ENCODE peak calls at places on chromosome 20, in four cellular contexts. Q, N, H and U are unnamed samples. For H3K4me1, the result is how much of the 10 kb centered on the place peaks cover.

GRCh38 chr20:57664476-57664875 is 44.2 kb upstream of the ZBP1 start:
- DNase-seq in Q (peak), N (no peak), H (no peak), U (no peak)

GRCh38 chr20:37229300-37229699 is 32.3 kb downstream of the GHRH start:
- DNase-seq in Q (no peak), N (no peak), H (no peak), U (peak)

GRCh38 chr20:61352381-61353260 is 100.6 kb downstream of the CDH4 start:
- DNase-seq in Q (peak), N (no peak), H (no peak), U (no peak)

GRCh38 chr20:20664795-20665194 is 47.6 kb downstream of the RALGAPA2 start:
- DNase-seq in Q (no peak), N (peak), H (peak), U (no peak)

GRCh38 chr20:63457737-63458136 is 14.7 kb downstream of the KCNQ2 start:
- DNase-seq in Q (peak), N (no peak), H (peak), U (no peak)

GRCh38 chr20:40945754-40946451 is 82.7 kb upstream of the TOP1 start:
- DNase-seq in Q (peak), N (peak), H (peak), U (peak)

GRCh38 chr20:24780648-24781047 is 168.4 kb upstream of the CST7 start:
- DNase-seq in Q (peak), N (no peak), H (no peak), U (no peak)

GRCh38 chr20:12875510-12875909 is 133.3 kb upstream of the SPTLC3 start:
- DNase-seq in Q (no peak), N (no peak), H (no peak), U (peak)

GRCh38 chr20:24779166-24779565 is 169.9 kb upstream of the CST7 start:
- DNase-seq in Q (peak), N (peak), H (no peak), U (no peak)

GRCh38 chr20:13839421-13840092 is 54.7 kb downstream of the NDUFAF5 start:
- DNase-seq in Q (no peak), N (no peak), H (no peak), U (no peak)

GRCh38 chr20:41166201-41167117 is 29.1 kb downstream of the PLCG1 start:
- DNase-seq in Q (peak), N (no peak), H (no peak), U (peak)

GRCh38 chr20:56094228-56094627 is 88.9 kb upstream of the CBLN4 start:
- DNase-seq in Q (no peak), N (no peak), H (no peak), U (no peak)

GRCh38 chr20:61848851-61849250 is 216.8 kb downstream of the TAF4 start:
- DNase-seq in Q (no peak), N (no peak), H (no peak), U (no peak)

GRCh38 chr20:35192071-35192872 is 20.4 kb downstream of the PROCR start:
- DNase-seq in Q (no peak), N (peak), H (no peak), U (peak)

GRCh38 chr20:41837669-41838224 is 219.6 kb upstream of the CHD6 start:
- DNase-seq in Q (no peak), N (no peak), H (no peak), U (no peak)

GRCh38 chr20:64189530-64189966 is 25.3 kb downstream of the MYT1 start:
- DNase-seq in Q (no peak), N (no peak), H (no peak), U (peak)

GRCh38 chr20:19277381-19277780 is 64.9 kb downstream of the SLC24A3 start:
- DNase-seq in Q (no peak), N (no peak), H (no peak), U (no peak)

GRCh38 chr20:1278993-1279392 is 12.9 kb downstream of the SNPH start:
- DNase-seq in Q (no peak), N (no peak), H (no peak), U (no peak)

GRCh38 chr20:17807670-17808069 is 107.9 kb downstream of the BANF2 start:
- DNase-seq in Q (no peak), N (no peak), H (no peak), U (no peak)

GRCh38 chr20:7748624-7749023 is 191.6 kb downstream of the HAO1 start:
- DNase-seq in Q (no peak), N (no peak), H (no peak), U (no peak)

GRCh38 chr20:10919549-10920140 is 245.8 kb upstream of the JAG1 start:
- DNase-seq in Q (no peak), N (no peak), H (no peak), U (no peak)

GRCh38 chr20:39861381-39861780 is 827.7 kb downstream of the MAFB start:
- DNase-seq in Q (no peak), N (peak), H (peak), U (no peak)

GRCh38 chr20:62839816-62840215 is 21.8 kb downstream of the TCFL5 start:
- DNase-seq in Q (no peak), N (no peak), H (no peak), U (no peak)

GRCh38 chr20:32532246-32532645 is 52.9 kb downstream of the NOL4L start:
- DNase-seq in Q (no peak), N (no peak), H (no peak), U (no peak)

GRCh38 chr20:36431604-36432003 is 109.7 kb upstream of the MYL9 start:
- DNase-seq in Q (no peak), N (no peak), H (no peak), U (no peak)

GRCh38 chr20:33668087-33668790 is 1.5 kb downstream of the ACTL10 start:
- DNase-seq in Q (peak), N (no peak), H (peak), U (peak)

GRCh38 chr20:62337558-62338293 is 29.4 kb downstream of the LAMA5 start:
- DNase-seq in Q (peak), N (no peak), H (no peak), U (no peak)

GRCh38 chr20:9052136-9052535 is 16.8 kb upstream of the PLCB4 start:
- DNase-seq in Q (no peak), N (no peak), H (no peak), U (no peak)

GRCh38 chr20:7859371-7859802 is 80.9 kb downstream of the HAO1 start:
- DNase-seq in Q (no peak), N (peak), H (peak), U (peak)

GRCh38 chr20:58233881-58234528 is 5.6 kb upstream of the ANKRD60 start:
- DNase-seq in Q (no peak), N (no peak), H (no peak), U (no peak)

GRCh38 chr20:19406371-19406770 is 193.9 kb downstream of the SLC24A3 start:
- DNase-seq in Q (no peak), N (no peak), H (no peak), U (no peak)

GRCh38 chr20:62025832-62026563 is 39.7 kb downstream of the TAF4 start:
- DNase-seq in Q (no peak), N (no peak), H (no peak), U (no peak)

GRCh38 chr20:55478739-55479450 is 526.4 kb downstream of the CBLN4 start:
- DNase-seq in Q (no peak), N (no peak), H (no peak), U (no peak)

GRCh38 chr20:50395258-50395729 is 114.9 kb upstream of the PTPN1 start:
- DNase-seq in Q (peak), N (no peak), H (peak), U (no peak)

GRCh38 chr20:50392138-50392866 is 117.9 kb upstream of the PTPN1 start:
- DNase-seq in Q (no peak), N (no peak), H (no peak), U (no peak)

GRCh38 chr20:50393242-50393641 is 116.9 kb upstream of the PTPN1 start:
- DNase-seq in Q (no peak), N (no peak), H (no peak), U (no peak)

GRCh38 chr20:50394569-50394968 is 115.6 kb upstream of the PTPN1 start:
- DNase-seq in Q (peak), N (no peak), H (no peak), U (no peak)

DNA sequence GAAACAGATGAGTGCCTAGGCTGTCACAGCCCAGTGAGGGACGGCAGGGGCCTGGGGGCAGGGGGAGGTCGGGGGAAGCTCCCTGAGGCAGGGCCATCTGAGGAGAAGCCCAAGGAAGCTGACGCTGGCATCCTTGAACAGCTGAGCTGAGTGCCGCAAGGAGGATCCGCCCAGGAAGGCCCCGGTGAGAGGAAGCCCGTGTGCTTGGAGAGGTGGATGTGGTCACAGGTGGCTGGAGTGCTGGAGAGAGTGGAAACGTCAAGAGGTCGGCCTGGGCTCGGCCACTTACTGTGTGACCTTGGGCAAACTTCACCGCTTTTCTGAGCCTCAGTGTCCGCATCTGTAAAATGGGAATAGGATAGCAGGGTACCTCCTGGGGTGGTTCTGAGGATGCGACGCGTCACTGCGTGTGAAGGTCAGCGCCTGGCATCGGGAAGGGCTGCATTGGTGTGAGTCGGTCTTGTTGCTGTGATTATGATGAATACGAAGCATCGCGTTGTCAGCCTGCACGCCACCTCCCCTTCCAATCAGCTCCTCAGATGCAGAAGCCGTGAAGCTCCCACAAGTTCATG is 116.1 kb upstream of the PTPN1 start:
- DNase-seq in Q (no peak), N (no peak), H (no peak), U (no peak)
- H3K4me1 ChIP-seq in Q (under half), N (under half), H (half or more), U (under half)

GRCh38 chr20:22791432-22791831 is 207.1 kb upstream of the FOXA2 start:
- DNase-seq in Q (no peak), N (no peak), H (no peak), U (no peak)
- H3K4me1 ChIP-seq in Q (under half), N (under half), H (under half), U (half or more)

GRCh38 chr20:4774209-4774608 is 52.5 kb downstream of the PRND start:
- DNase-seq in Q (no peak), N (no peak), H (no peak), U (no peak)

GRCh38 chr20:4775322-4776078 is 53.8 kb downstream of the PRND start:
- DNase-seq in Q (no peak), N (no peak), H (no peak), U (no peak)

GRCh38 chr20:4772132-4772531 is 50.4 kb downstream of the PRND start:
- DNase-seq in Q (no peak), N (no peak), H (no peak), U (no peak)

GRCh38 chr20:4773736-4774135 is 52.0 kb downstream of the PRND start:
- DNase-seq in Q (no peak), N (no peak), H (no peak), U (no peak)

DNA sequence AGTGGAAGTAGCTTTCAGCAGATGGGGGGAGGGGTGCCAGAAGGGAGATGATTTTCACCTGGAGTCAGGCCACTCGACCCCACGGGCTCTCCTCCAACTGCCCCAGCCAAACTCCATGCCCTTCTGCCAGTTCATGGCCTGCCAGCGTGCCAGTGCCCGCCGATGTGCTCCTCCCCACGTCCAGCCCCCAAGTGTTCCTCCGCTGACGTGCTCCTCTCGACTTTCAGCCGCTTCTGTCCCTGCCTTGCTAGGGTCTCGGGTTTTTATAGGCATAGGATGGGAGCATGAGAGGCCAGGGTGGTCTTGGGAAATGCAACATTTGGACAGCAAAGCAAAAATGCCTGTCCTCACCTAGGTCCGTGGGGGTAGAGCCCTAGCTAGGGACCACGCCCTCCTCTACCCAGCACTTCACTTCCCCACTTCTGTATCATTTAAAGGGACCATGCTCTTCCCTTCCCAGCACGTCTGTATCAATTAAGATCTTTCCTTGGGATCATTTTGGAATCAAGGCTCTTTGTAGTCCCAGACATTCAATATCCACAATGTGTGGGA is 54.4 kb downstream of the PRND start:
- DNase-seq in Q (no peak), N (no peak), H (no peak), U (no peak)
- H3K4me1 ChIP-seq in Q (under half), N (under half), H (under half), U (under half)

GRCh38 chr20:48889155-48889790 is 32.2 kb upstream of the ARFGEF2 start:
- DNase-seq in Q (no peak), N (no peak), H (no peak), U (no peak)
- H3K4me1 ChIP-seq in Q (under half), N (under half), H (under half), U (under half)

DNA sequence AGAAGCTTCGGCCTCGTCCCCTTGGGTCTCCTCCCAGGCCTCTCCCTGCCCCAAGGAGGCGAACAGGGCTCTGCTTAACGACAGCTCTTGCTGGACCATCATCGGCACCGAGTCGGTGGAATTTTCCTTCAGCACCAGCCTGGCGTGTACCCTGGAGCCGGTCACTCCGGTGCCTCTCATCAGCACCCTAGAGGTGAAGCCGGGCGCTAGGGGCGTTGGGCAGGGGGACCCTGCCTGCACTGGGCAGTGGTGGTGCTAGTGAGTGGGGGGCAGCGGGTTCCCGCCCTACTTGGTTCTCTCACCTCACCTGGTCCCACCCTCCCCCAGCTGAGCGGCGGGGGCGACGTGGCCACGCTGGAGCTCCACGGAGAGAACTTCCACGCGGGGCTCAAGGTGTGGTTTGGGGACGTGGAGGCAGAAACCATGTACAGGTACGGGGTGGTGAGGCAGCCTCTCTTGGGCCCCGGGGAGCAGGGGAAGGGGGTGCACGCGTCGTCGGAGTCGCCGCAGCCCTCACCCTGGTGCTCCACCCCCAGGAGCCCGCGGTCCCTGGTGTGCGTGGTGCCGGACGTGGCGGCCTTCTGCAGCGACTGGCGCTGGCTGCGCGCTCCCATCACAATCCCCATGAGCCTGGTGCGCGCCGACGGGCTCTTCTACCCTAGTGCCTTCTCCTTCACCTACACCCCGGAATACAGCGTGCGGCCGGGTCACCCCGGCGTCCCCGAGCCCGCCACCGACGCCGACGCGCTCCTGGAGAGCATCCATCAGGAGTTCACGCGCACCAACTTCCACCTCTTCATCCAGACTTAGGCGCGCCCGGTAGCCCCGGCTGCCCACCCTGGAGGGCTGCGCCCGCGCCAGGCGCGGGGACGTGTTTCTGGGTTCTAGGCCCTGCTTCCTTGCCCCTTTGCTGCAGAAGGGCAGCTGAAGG is 8.3 kb upstream of the MATN4 start:
- DNase-seq in Q (no peak), N (no peak), H (no peak), U (no peak)
- H3K4me1 ChIP-seq in Q (under half), N (under half), H (under half), U (under half)